ENCODE peak calls at places on chromosomes 12 and 14, in seven cellular contexts. F is prostate gland, C is caudate nucleus, J is psoas muscle, K is HCT116, O is sigmoid colon, E is heart right ventricle. R is an unnamed sample.

GRCh38 chr12:118633071-118633470 is 256.7 kb downstream of the SUDS3 start:
- DNase-seq in F (no peak), C (no peak), J (no peak), K (no peak), O (no peak), E (no peak), R (no peak)

GRCh38 chr12:22334696-22335290 is at the start of gene ST8SIA1:
- DNase-seq in F (peak), C (peak), J (peak), K (no peak), O (peak), E (peak), R (no peak)

GRCh38 chr14:50804181-50804721 is 26.7 kb downstream of the NIN start:
- DNase-seq in F (no peak), C (peak), J (no peak), K (no peak), O (no peak), E (no peak), R (no peak)

GRCh38 chr14:76965232-76965631 is 63.3 kb downstream of the IRF2BPL start:
- DNase-seq in F (no peak), C (no peak), J (no peak), K (no peak), O (no peak), E (no peak), R (no peak)

GRCh38 chr14:91749857-91750256 is 18.0 kb upstream of the CATSPERB start:
- DNase-seq in F (no peak), C (no peak), J (no peak), K (no peak), O (no peak), E (no peak), R (no peak)

GRCh38 chr12:87320724-87321123 is 708.5 kb downstream of the C12orf50 start:
- DNase-seq in F (no peak), C (no peak), J (no peak), K (no peak), O (no peak), E (no peak), R (no peak)

GRCh38 chr14:28299227-28299626 is 467.4 kb upstream of the FOXG1 start:
- DNase-seq in F (no peak), C (no peak), J (no peak), K (no peak), O (peak), E (no peak), R (no peak)

GRCh38 chr12:129202109-129202814 is 349.0 kb downstream of the GLT1D1 start:
- DNase-seq in F (no peak), C (peak), J (no peak), K (no peak), O (no peak), E (no peak), R (no peak)

GRCh38 chr14:36519431-36520321 is at the start of gene NKX2-1:
- DNase-seq in F (no peak), C (no peak), J (no peak), K (no peak), O (no peak), E (no peak), R (no peak)

GRCh38 chr12:105064564-105065222 is 19.6 kb downstream of the ALDH1L2 start:
- DNase-seq in F (no peak), C (no peak), J (no peak), K (no peak), O (no peak), E (no peak), R (no peak)

GRCh38 chr14:69711471-69712216 is 55.3 kb upstream of the SRSF5 start:
- DNase-seq in F (no peak), C (peak), J (no peak), K (no peak), O (peak), E (peak), R (no peak)

GRCh38 chr12:85253823-85254222 is 26.2 kb upstream of the ALX1 start:
- DNase-seq in F (no peak), C (no peak), J (no peak), K (no peak), O (no peak), E (no peak), R (no peak)

GRCh38 chr12:17802657-17803641 is 287.0 kb downstream of the RERGL start:
- DNase-seq in F (no peak), C (no peak), J (no peak), K (no peak), O (no peak), E (no peak), R (no peak)

GRCh38 chr12:128818065-128819022 is 5.4 kb downstream of the SLC15A4 start:
- DNase-seq in F (no peak), C (no peak), J (no peak), K (no peak), O (peak), E (no peak), R (no peak)

GRCh38 chr12:124453419-124454351 is 113.7 kb downstream of the NCOR2 start:
- DNase-seq in F (no peak), C (peak), J (peak), K (peak), O (peak), E (peak), R (no peak)

GRCh38 chr12:118052324-118053070 is 8.5 kb downstream of the WSB2 start:
- DNase-seq in F (peak), C (peak), J (peak), K (peak), O (peak), E (peak), R (peak)

GRCh38 chr12:41402804-41403203 is 214.7 kb downstream of the PDZRN4 start:
- DNase-seq in F (no peak), C (no peak), J (no peak), K (no peak), O (no peak), E (no peak), R (no peak)

GRCh38 chr14:48398675-48399282 is 723.4 kb upstream of the MDGA2 start:
- DNase-seq in F (no peak), C (no peak), J (no peak), K (peak), O (no peak), E (no peak), R (peak)

GRCh38 chr12:50787618-50788017 is 23.7 kb downstream of the ATF1 start:
- DNase-seq in F (no peak), C (no peak), J (no peak), K (no peak), O (no peak), E (no peak), R (no peak)
- H3K27ac ChIP-seq in F (no peak), C (no peak), J (no peak), K (peak), O (no peak), E (no peak), R (peak)

DNA sequence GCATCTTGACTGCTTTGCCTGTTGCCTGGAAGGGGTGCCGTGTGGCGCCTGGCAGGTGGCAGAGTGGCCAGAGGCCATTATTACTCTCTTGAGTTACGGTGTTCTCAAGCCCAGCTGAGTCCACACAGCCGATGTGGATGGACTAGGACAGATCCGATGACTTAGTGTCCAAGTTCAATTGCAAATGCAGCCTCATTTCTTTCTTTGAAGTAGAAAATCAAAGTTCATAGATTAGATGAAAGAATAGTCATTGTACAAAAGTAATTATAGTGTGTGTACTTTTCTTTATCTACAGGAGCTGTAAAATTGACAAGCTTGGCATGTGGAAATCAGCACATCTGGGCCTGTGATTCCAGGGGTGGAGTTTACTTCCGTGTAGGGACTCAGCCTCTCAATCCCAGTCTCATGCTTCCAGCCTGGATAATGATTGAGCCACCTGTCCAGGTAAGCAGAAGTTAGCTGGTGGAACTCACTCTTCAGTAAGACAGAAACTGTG is 44.7 kb downstream of the ANKRD9 start:
- DNase-seq in F (no peak), C (no peak), J (no peak), K (no peak), O (no peak), E (no peak), R (no peak)
- H3K27ac ChIP-seq in F (no peak), C (no peak), J (peak), K (no peak), O (no peak), E (no peak), R (no peak)

DNA sequence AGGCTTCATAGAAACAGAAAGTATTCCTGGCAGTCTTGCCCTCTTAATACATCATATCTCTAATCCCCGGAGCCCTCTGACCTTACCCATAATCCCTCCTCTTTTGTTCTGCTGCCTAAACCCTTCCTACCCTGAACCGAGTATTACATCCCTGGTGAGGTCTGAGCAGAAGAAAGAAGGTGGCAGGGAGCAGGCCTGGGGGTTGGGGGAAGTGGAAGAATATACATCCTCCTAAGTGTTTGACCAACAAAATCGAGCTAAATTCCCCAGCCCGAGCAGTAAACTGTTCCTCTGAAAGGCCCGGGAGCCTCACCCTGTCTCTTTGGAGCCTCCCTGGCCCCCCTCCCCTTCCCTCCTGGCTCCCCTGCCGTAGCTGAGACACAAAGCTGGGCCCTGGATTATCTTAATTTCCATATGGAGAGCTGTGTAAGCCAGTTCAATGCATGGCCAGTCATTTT is 192.6 kb upstream of the LHX5 start:
- DNase-seq in F (no peak), C (no peak), J (no peak), K (no peak), O (no peak), E (no peak), R (no peak)
- H3K27ac ChIP-seq in F (no peak), C (no peak), J (no peak), K (no peak), O (no peak), E (no peak), R (no peak)

GRCh38 chr12:108090932-108091331 is 38.2 kb upstream of the WSCD2 start:
- DNase-seq in F (no peak), C (no peak), J (no peak), K (no peak), O (no peak), E (no peak), R (no peak)

GRCh38 chr12:108091351-108091750 is 37.7 kb upstream of the WSCD2 start:
- DNase-seq in F (no peak), C (no peak), J (peak), K (no peak), O (no peak), E (no peak), R (no peak)

GRCh38 chr12:108094250-108094649 is 34.8 kb upstream of the WSCD2 start:
- DNase-seq in F (no peak), C (no peak), J (no peak), K (no peak), O (no peak), E (no peak), R (no peak)

GRCh38 chr12:108087900-108088299 is 41.2 kb upstream of the WSCD2 start:
- DNase-seq in F (no peak), C (no peak), J (no peak), K (no peak), O (no peak), E (no peak), R (no peak)

DNA sequence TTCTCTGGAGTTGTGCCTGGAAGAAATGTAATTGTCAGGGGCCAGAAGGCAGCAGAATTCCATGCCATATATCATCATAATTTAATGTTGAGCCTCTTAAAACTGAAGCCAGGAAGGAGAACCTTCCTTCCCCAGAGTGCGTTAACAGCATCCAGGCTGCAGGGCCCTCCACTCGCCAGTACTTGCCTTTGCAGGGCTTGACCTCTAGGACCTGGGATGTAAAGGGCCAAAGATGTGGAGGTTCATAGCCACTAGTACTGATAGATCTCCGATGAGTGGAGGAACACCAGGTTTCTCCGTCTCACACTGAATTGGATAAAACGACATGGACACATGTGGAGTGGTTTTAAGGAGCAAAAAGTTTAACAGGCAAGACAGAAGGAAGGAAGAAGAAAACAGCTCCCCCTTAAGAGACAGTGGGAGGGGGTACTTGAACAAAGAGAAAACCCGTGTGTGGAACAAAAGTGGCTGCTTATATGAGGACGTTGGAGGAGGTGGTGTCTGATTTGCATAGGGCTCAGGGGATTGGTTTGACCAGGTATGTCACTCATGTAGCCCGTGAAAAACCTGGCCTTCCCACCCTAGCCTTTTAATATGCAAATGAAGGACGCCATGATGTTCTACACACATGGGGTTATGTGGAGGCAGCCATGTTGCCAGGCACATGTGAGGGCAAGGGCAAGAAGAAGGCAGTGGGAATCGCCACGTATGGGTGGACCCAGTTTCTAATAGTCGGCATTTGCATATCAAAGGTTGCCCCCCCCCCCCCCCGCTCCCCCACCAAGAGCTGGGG is 38.8 kb upstream of the WSCD2 start:
- DNase-seq in F (no peak), C (no peak), J (no peak), K (no peak), O (no peak), E (no peak), R (no peak)
- H3K27ac ChIP-seq in F (no peak), C (no peak), J (no peak), K (no peak), O (no peak), E (no peak), R (no peak)

DNA sequence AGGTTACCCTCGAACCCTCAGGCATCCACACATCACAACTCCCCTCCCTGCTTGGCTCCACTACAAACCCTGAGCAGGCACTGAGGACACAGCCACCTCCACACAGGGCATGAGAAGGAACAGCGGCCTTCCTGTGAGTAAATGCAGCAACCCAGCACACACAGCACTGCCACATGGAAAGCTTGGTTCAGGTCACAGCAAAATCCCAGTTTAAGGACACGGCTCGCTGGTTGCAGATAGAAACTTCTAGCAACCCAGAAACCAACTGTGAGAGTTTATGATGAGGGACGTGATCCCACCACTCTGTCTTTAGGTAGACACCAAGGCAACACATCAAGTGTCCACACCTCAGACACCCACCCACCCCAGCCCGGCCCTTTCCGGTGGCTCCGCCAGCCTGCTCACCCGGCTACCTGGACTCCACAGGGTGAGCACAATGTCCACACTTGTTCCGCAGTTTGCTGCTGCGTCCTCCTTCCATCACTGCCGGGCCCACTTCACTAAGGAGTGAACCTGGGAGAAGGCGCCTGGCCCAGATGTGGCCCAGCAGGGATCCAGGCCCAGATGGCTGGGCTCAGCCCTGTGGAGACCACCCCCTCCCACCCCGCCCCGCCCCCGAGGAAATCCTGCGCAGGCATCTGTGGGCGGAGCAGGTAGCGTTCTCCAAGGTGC is 13.2 kb downstream of the CDCA4 start:
- DNase-seq in F (no peak), C (no peak), J (no peak), K (no peak), O (no peak), E (no peak), R (no peak)
- H3K27ac ChIP-seq in F (no peak), C (no peak), J (no peak), K (no peak), O (no peak), E (no peak), R (no peak)